ENCODE peak calls at places on chromosomes 2 and 18, in four cellular contexts. F, E, N and P are unnamed samples.

GRCh38 chr2:124911560-124911959 is 886.5 kb downstream of the CNTNAP5 start:
- DNase-seq in F (no peak), E (no peak), N (no peak), P (peak)

GRCh38 chr2:241659150-241659739 is 21.8 kb downstream of the ATG4B start:
- DNase-seq in F (no peak), E (peak), N (peak), P (peak)

GRCh38 chr2:238505119-238505891 is 78.6 kb downstream of the ASB1 start:
- DNase-seq in F (no peak), E (no peak), N (no peak), P (no peak)

GRCh38 chr2:174039551-174040416 is 74.6 kb upstream of the SP3 start:
- DNase-seq in F (peak), E (peak), N (peak), P (peak)

GRCh38 chr18:56374005-56374655 is 264.3 kb downstream of the TXNL1 start:
- DNase-seq in F (no peak), E (no peak), N (no peak), P (peak)

GRCh38 chr18:13562494-13563029 is 163.8 kb downstream of the FAM210A start:
- DNase-seq in F (no peak), E (no peak), N (peak), P (no peak)

GRCh38 chr2:190679813-190680591 is 31.1 kb downstream of the NAB1 start:
- DNase-seq in F (no peak), E (no peak), N (peak), P (no peak)

GRCh38 chr18:58501497-58501896 is 127.4 kb downstream of the ALPK2 start:
- DNase-seq in F (no peak), E (no peak), N (no peak), P (no peak)

GRCh38 chr18:26863122-26863879 is 2.2 kb downstream of the AQP4 start:
- DNase-seq in F (no peak), E (no peak), N (no peak), P (peak)

GRCh38 chr18:35143615-35144596 is 96.9 kb upstream of the ZNF397 start:
- DNase-seq in F (peak), E (peak), N (peak), P (peak)

GRCh38 chr18:46324556-46324955 is 220.4 kb downstream of the HAUS1 start:
- DNase-seq in F (no peak), E (peak), N (peak), P (peak)

GRCh38 chr18:64474279-64474678 is 325.4 kb upstream of the LINC00305 start:
- DNase-seq in F (no peak), E (no peak), N (no peak), P (no peak)

GRCh38 chr2:121209014-121209610 is 75.9 kb downstream of the TFCP2L1 start:
- DNase-seq in F (no peak), E (no peak), N (no peak), P (no peak)

GRCh38 chr18:67916142-67916541 is 399.6 kb upstream of the DSEL start:
- DNase-seq in F (no peak), E (no peak), N (no peak), P (peak)

GRCh38 chr18:47260138-47260923 is 8.9 kb upstream of the SKOR2 start:
- DNase-seq in F (no peak), E (peak), N (peak), P (peak)

GRCh38 chr2:46216213-46216612 is 81.0 kb upstream of the EPAS1 start:
- DNase-seq in F (no peak), E (peak), N (no peak), P (peak)

GRCh38 chr2:200787351-200788128 is 24.2 kb upstream of the BZW1 start:
- DNase-seq in F (no peak), E (peak), N (no peak), P (peak)

GRCh38 chr2:160646684-160647444 is 153.3 kb upstream of the RBMS1 start:
- DNase-seq in F (no peak), E (no peak), N (no peak), P (no peak)

GRCh38 chr2:191155608-191156071 is 4.8 kb upstream of the STAT4 start:
- DNase-seq in F (no peak), E (peak), N (peak), P (peak)

GRCh38 chr2:190716176-190716807 is 67.4 kb downstream of the NAB1 start:
- DNase-seq in F (no peak), E (peak), N (no peak), P (no peak)

GRCh38 chr2:30823452-30823851 is 16.2 kb upstream of the CAPN13 start:
- DNase-seq in F (no peak), E (no peak), N (no peak), P (no peak)

GRCh38 chr2:169073972-169074751 is 4.8 kb downstream of the DHRS9 start:
- DNase-seq in F (no peak), E (no peak), N (peak), P (peak)

GRCh38 chr18:63147973-63148372 is 171.6 kb downstream of the BCL2 start:
- DNase-seq in F (no peak), E (no peak), N (no peak), P (no peak)

GRCh38 chr2:201118957-201119848 is 3.2 kb downstream of the CFLAR start:
- DNase-seq in F (no peak), E (peak), N (peak), P (peak)